ENCODE peak calls at places on chromosome 4, in nine cellular contexts. H is endothelial cell; T is AG20443; Z is ureter; X is activated CD4-positive, alpha-beta T cell treated with anti-CD3 and anti-CD28 coated beads for 24 hours; R is activated T-helper 1 cell treated with Interleukin-2 at 50 U/mL for 16 hours; W is left kidney; K is midbrain; O is BJ. C is an unnamed sample.

GRCh38 chr4:154124539-154125255 is 335.8 kb upstream of the SFRP2 start:
- DNase-seq in O (peak), R (no peak), K (no peak), W (no peak), H (no peak), T (peak), Z (no peak), X (no peak), C (peak)

GRCh38 chr4:32790803-32791202 is 2070.6 kb downstream of the PCDH7 start:
- DNase-seq in X (no peak), R (no peak), W (peak), Z (no peak), T (no peak), H (no peak), O (no peak), K (no peak), C (no peak)

GRCh38 chr4:169506903-169507302 is 105.5 kb downstream of the NEK1 start:
- DNase-seq in O (no peak), W (no peak), H (no peak), Z (no peak), K (no peak), T (no peak), X (no peak), R (no peak), C (no peak)

GRCh38 chr4:57905965-57906364 is 795.8 kb upstream of the IGFBP7 start:
- DNase-seq in W (no peak), K (no peak), R (no peak), H (no peak), O (no peak), T (no peak), Z (no peak), X (no peak), C (no peak)

GRCh38 chr4:6239486-6239885 is 30.2 kb upstream of the WFS1 start:
- DNase-seq in H (no peak), Z (no peak), T (no peak), X (no peak), O (no peak), K (no peak), W (no peak), R (no peak), C (no peak)

GRCh38 chr4:158042591-158043030 is 130.2 kb downstream of the GASK1B start:
- DNase-seq in K (no peak), Z (no peak), R (no peak), O (peak), H (no peak), W (no peak), X (no peak), T (peak), C (peak)

GRCh38 chr4:86033171-86033570 is 326.7 kb downstream of the MAPK10 start:
- DNase-seq in X (no peak), O (no peak), T (peak), R (no peak), K (peak), H (no peak), W (peak), Z (peak), C (peak)

GRCh38 chr4:160406426-160406825 is 1303.5 kb downstream of the RAPGEF2 start:
- DNase-seq in K (no peak), X (no peak), H (no peak), R (no peak), T (no peak), O (no peak), Z (no peak), W (no peak), C (no peak)

GRCh38 chr4:168503652-168504362 is 7.0 kb downstream of the PALLD start:
- DNase-seq in H (no peak), R (no peak), K (peak), X (no peak), T (no peak), O (no peak), W (no peak), Z (no peak), C (no peak)

GRCh38 chr4:181193162-181193930 is 1049.9 kb upstream of the TENM3 start:
- DNase-seq in H (no peak), O (no peak), W (peak), Z (no peak), K (no peak), X (no peak), T (no peak), R (no peak), C (no peak)

GRCh38 chr4:89897867-89898266 is 3.2 kb downstream of the MMRN1 start:
- DNase-seq in Z (no peak), K (no peak), W (no peak), T (no peak), X (no peak), R (no peak), H (no peak), O (no peak), C (no peak)

GRCh38 chr4:29722253-29722652 is 997.9 kb upstream of the PCDH7 start:
- DNase-seq in R (no peak), X (no peak), O (no peak), W (no peak), H (no peak), K (no peak), Z (no peak), T (no peak), C (no peak)

GRCh38 chr4:78864405-78865024 is 74.7 kb downstream of the PAQR3 start:
- DNase-seq in R (no peak), X (peak), O (peak), H (peak), Z (no peak), W (peak), K (peak), T (peak), C (peak)

GRCh38 chr4:128847074-128847724 is 37.7 kb downstream of the JADE1 start:
- DNase-seq in W (no peak), T (no peak), K (no peak), R (no peak), Z (peak), O (no peak), H (no peak), X (no peak), C (no peak)